ENCODE peak calls at places on chromosomes 13 and 19, in four cellular contexts. V is lower leg skin; G is CD4-positive, alpha-beta T cell; R is astrocyte. Q is an unnamed sample.

GRCh38 chr13:112796190-112796915 is 106.5 kb downstream of the ATP11A start:
- DNase-seq in V (no peak), G (no peak), R (no peak), Q (no peak)

GRCh38 chr13:73722120-73722519 is 412.1 kb downstream of the KLF12 start:
- DNase-seq in V (no peak), G (no peak), R (peak), Q (peak)

GRCh38 chr19:41551711-41552110 is 24.3 kb upstream of the CEACAM21 start:
- DNase-seq in V (no peak), G (no peak), R (no peak), Q (no peak)

GRCh38 chr13:58300224-58300623 is 668.7 kb downstream of the PCDH17 start:
- DNase-seq in V (no peak), G (no peak), R (peak), Q (no peak)

GRCh38 chr13:20729633-20730585 is 26.4 kb downstream of the IL17D start:
- DNase-seq in V (no peak), G (no peak), R (no peak), Q (no peak)

GRCh38 chr13:77457989-77458388 is 77.5 kb upstream of the SCEL start:
- DNase-seq in V (no peak), G (no peak), R (no peak), Q (no peak)

GRCh38 chr13:73880365-73880764 is 253.8 kb downstream of the KLF12 start:
- DNase-seq in V (no peak), G (no peak), R (peak), Q (peak)

GRCh38 chr19:8000298-8001038 is 5.0 kb downstream of the ELAVL1 start:
- DNase-seq in V (no peak), G (no peak), R (no peak), Q (no peak)

GRCh38 chr13:39656325-39656677 is 839 bp downstream of the COG6 start:
- DNase-seq in V (no peak), G (no peak), R (peak), Q (peak)

GRCh38 chr13:110696776-110697175 is 9.1 kb downstream of the CARS2 start:
- DNase-seq in V (no peak), G (no peak), R (no peak), Q (no peak)

GRCh38 chr13:48500652-48501197 is 32.2 kb downstream of the RCBTB2 start:
- DNase-seq in V (no peak), G (no peak), R (peak), Q (peak)

GRCh38 chr19:14072535-14073231 is at the start of gene MISP3:
- DNase-seq in V (no peak), G (no peak), R (peak), Q (peak)

GRCh38 chr19:8158411-8159074 is 9.2 kb upstream of the FBN3 start:
- DNase-seq in V (peak), G (peak), R (peak), Q (peak)

GRCh38 chr19:48274173-48274572 is 4.3 kb downstream of the ZNF114 start:
- DNase-seq in V (no peak), G (no peak), R (no peak), Q (no peak)

GRCh38 chr19:48274938-48275337 is 5.1 kb downstream of the ZNF114 start:
- DNase-seq in V (no peak), G (no peak), R (no peak), Q (no peak)

GRCh38 chr19:48271531-48272151 is 1.8 kb downstream of the ZNF114 start:
- DNase-seq in V (peak), G (no peak), R (peak), Q (peak)
- TF ChIP-seq CTCF in V (no peak), G (no peak), R (no peak), Q (no peak)

GRCh38 chr13:59750860-59751259 is 412.9 kb downstream of the DIAPH3 start:
- DNase-seq in V (no peak), G (no peak), R (peak), Q (peak)

GRCh38 chr13:59746291-59746962 is 417.3 kb downstream of the DIAPH3 start:
- DNase-seq in V (no peak), G (no peak), R (peak), Q (peak)

GRCh38 chr13:59744747-59745394 is 418.9 kb downstream of the DIAPH3 start:
- DNase-seq in V (no peak), G (no peak), R (no peak), Q (peak)

GRCh38 chr13:59745395-59745788 is 418.3 kb downstream of the DIAPH3 start:
- DNase-seq in V (no peak), G (no peak), R (peak), Q (peak)

GRCh38 chr13:59747529-59747928 is 416.2 kb downstream of the DIAPH3 start:
- DNase-seq in V (no peak), G (no peak), R (no peak), Q (no peak)
- TF ChIP-seq CTCF in V (no peak), G (no peak), R (no peak), Q (no peak)

GRCh38 chr13:32164622-32165268 is 133.2 kb downstream of the FRY start:
- DNase-seq in V (no peak), G (no peak), R (peak), Q (peak)
- TF ChIP-seq CTCF in V (no peak), G (peak), R (peak), Q (peak)

GRCh38 chr19:3129112-3129511 is 6.7 kb upstream of the GNA15 start:
- DNase-seq in V (no peak), G (no peak), R (peak), Q (peak)
- TF ChIP-seq CTCF in V (no peak), G (peak), R (peak), Q (peak)

DNA sequence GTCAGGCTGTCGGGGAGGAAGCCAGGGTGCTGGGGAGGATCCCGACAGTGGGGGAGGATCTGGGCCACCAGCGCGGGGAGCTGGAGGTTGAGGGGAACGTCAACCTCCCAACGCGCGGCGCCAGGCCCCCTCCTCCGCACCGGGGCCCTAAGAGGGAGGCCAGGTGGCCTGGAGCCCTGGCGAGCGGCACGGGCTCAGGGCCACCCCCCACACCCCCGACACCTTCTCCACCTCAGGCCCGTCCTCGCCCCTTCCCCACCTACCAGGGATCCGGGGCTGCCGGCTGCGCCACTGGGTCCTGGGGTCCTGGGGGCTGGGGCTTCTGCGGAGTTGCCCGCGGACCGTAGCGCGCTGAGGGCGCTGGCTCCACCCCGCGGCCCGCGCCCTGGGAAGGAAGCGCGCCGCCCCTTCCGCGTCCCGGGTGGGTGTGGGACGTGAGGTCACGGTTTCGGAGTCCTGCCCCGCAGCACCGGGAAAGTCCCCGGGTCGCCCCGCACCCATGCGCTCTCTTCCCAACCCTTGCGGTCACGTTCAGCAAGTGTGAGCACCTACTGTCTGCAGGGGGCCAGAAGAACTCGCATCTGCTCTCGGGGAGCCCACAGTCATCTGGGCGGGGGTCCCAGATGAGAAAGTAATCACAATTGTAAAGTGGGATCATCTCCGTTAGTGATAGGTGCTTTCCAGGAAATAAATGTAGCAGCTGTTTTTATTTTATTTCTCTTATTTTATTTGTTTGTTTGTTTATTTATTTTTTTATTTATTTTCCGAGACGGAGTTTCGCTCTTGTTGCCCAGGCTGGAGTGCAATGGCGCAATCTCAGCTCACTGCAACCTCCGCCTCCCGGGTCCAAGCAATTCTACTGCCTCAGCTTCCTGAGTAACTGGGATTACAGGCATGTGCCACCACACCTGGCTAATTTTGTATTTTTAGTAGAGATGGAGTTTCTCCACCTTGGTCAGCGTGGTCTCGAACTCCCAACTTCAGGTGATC is at the start of gene TICAM1:
- DNase-seq in V (peak), G (peak), R (peak), Q (peak)
- TF ChIP-seq CTCF in V (no peak), G (no peak), R (no peak), Q (no peak)

GRCh38 chr19:49939721-49940481 is 10.6 kb upstream of the NUP62 start:
- DNase-seq in V (no peak), G (no peak), R (no peak), Q (no peak)
- TF ChIP-seq CTCF in V (no peak), G (no peak), R (no peak), Q (peak)

DNA sequence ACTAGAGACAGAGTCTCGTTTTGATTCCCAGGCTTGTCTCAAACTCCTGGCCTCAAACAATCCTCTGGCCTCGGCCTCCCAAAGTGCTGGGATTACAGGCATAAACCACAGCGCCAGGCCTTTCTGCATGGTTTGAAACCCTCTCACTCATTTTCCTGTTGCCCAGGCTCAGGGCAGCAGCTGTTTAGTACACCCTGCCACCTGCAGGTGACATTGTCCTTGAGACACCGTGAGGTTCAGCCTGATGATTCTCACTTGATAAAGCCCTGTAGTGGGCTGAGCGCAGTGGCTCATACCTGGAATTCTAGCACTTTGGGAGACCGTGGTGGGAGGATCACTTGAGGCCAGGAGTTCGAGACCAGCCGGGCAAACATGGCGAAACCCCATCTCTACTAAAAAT is 12.5 kb downstream of the IL12RB1 start:
- DNase-seq in V (no peak), G (no peak), R (no peak), Q (no peak)
- TF ChIP-seq CTCF in V (no peak), G (no peak), R (no peak), Q (peak)

GRCh38 chr19:4343056-4343844 is at the start of gene MPND:
- DNase-seq in V (peak), G (peak), R (peak), Q (peak)
- TF ChIP-seq CTCF in V (no peak), G (peak), R (peak), Q (peak)

GRCh38 chr13:31174018-31174417 is 12.3 kb upstream of the HSPH1 start:
- DNase-seq in V (no peak), G (no peak), R (peak), Q (peak)
- TF ChIP-seq CTCF in V (no peak), G (no peak), R (no peak), Q (peak)